ENCODE peak calls at places on chromosome 13, in five cellular contexts. K is effector CD4-positive, alpha-beta T cell; N is cardiac septum; D is RCC 7860; V is anterior cingulate cortex. W is an unnamed sample.

GRCh38 chr13:74243637-74244526 is 109.7 kb upstream of the KLF12 start:
- DNase-seq in K (no peak), N (no peak), D (no peak), V (no peak), W (no peak)

GRCh38 chr13:32880636-32881035 is 135.6 kb upstream of the KL start:
- DNase-seq in K (no peak), N (no peak), D (no peak), V (no peak), W (no peak)

GRCh38 chr13:95641961-95642621 is 2.4 kb downstream of the DZIP1 start:
- DNase-seq in K (no peak), N (peak), D (no peak), V (no peak), W (no peak)

GRCh38 chr13:77000475-77000874 is 8.6 kb downstream of the CLN5 start:
- DNase-seq in K (no peak), N (no peak), D (no peak), V (no peak), W (no peak)

GRCh38 chr13:105334211-105334610 is 1201.3 kb downstream of the EFNB2 start:
- DNase-seq in K (no peak), N (no peak), D (no peak), V (no peak), W (no peak)

GRCh38 chr13:44425041-44425814 is 51.6 kb downstream of the SERP2 start:
- DNase-seq in K (no peak), N (peak), D (no peak), V (no peak), W (no peak)

GRCh38 chr13:42041684-42042035 is 6.8 kb upstream of the DGKH start:
- DNase-seq in K (no peak), N (peak), D (peak), V (no peak), W (peak)

GRCh38 chr13:96822900-96823299 is 171.4 kb downstream of the OXGR1 start:
- DNase-seq in K (no peak), N (no peak), D (no peak), V (no peak), W (no peak)

GRCh38 chr13:30690282-30691188 is 44.8 kb upstream of the ALOX5AP start:
- DNase-seq in K (no peak), N (no peak), D (no peak), V (peak), W (peak)

GRCh38 chr13:33153421-33154381 is 131.9 kb downstream of the STARD13 start:
- DNase-seq in K (no peak), N (no peak), D (no peak), V (no peak), W (no peak)

GRCh38 chr13:96104516-96104915 is 14.6 kb downstream of the HS6ST3 start:
- DNase-seq in K (no peak), N (no peak), D (no peak), V (no peak), W (no peak)

GRCh38 chr13:92842145-92842544 is 384.5 kb upstream of the GPC6 start:
- DNase-seq in K (no peak), N (no peak), D (peak), V (no peak), W (no peak)

GRCh38 chr13:30373727-30374126 is 48.6 kb upstream of the UBE2L5 start:
- DNase-seq in K (peak), N (no peak), D (no peak), V (no peak), W (no peak)

GRCh38 chr13:97276862-97277269 is 54.7 kb downstream of the MBNL2 start:
- DNase-seq in K (no peak), N (no peak), D (peak), V (no peak), W (no peak)